ENCODE peak calls at places on chromosome 18, in six cellular contexts. I is LHCN-M2; Z is activated CD4-positive, alpha-beta T cell treated with anti-CD3 and anti-CD28 coated beads for 24 hours; T is choroid plexus epithelial cell; V is nephron progenitor cell; W is GM19239. B is an unnamed sample.

GRCh38 chr18:79604205-79604912 is 75.2 kb upstream of the CTDP1 start:
- DNase-seq in I (no peak), Z (no peak), T (no peak), V (no peak), W (no peak), B (no peak)

GRCh38 chr18:22185298-22185697 is 15.9 kb downstream of the GATA6 start:
- DNase-seq in I (no peak), Z (no peak), T (no peak), V (no peak), W (no peak), B (no peak)

GRCh38 chr18:62784966-62785413 is 69.6 kb downstream of the PHLPP1 start:
- DNase-seq in I (peak; percentile 25), Z (no peak), T (peak; percentile 67), V (no peak), W (no peak), B (peak; percentile 53)

GRCh38 chr18:77676901-77677300 is 427.3 kb downstream of the GALR1 start:
- DNase-seq in I (no peak), Z (no peak), T (no peak), V (no peak), W (no peak), B (no peak)

GRCh38 chr18:55641501-55641900 is 53.5 kb upstream of the TCF4 start:
- DNase-seq in I (peak; percentile 83), Z (no peak), T (no peak), V (no peak), W (no peak), B (no peak)

GRCh38 chr18:58590231-58590630 is 38.7 kb downstream of the ALPK2 start:
- DNase-seq in I (peak; percentile 76), Z (no peak), T (peak; percentile 95), V (peak; percentile 41), W (no peak), B (no peak)

GRCh38 chr18:13868501-13869271 is 44.7 kb downstream of the MC5R start:
- DNase-seq in I (no peak), Z (no peak), T (no peak), V (peak; percentile 23), W (no peak), B (peak; percentile 72)

GRCh38 chr18:53610957-53611356 is 613.5 kb downstream of the MBD2 start:
- DNase-seq in I (no peak), Z (no peak), T (no peak), V (no peak), W (no peak), B (no peak)